ENCODE peak calls at places on chromosome 19, in six cellular contexts. S is AG04450, O is ascending aorta, E is body of pancreas, L is kidney epithelial cell, N is esophagus squamous epithelium. K is an unnamed sample.

GRCh38 chr19:917323-918151 is at the start of gene KISS1R:
- DNase-seq in S (no peak), O (peak; percentile 75), E (peak; percentile 42), L (no peak), N (no peak), K (no peak)

GRCh38 chr19:12996542-12997094 is 1.3 kb downstream of the NFIX start:
- DNase-seq in S (no peak), O (peak; percentile 70), E (peak; percentile 55), L (no peak), N (no peak), K (no peak)

GRCh38 chr19:38686530-38686888 is 39.1 kb downstream of the ACTN4 start:
- DNase-seq in S (no peak), O (no peak), E (no peak), L (no peak), N (no peak), K (no peak)

GRCh38 chr19:52638601-52639000 is 446 bp upstream of the ZNF83 start:
- DNase-seq in S (peak; percentile 30), O (peak; percentile 73), E (peak; percentile 18), L (no peak), N (no peak), K (no peak)

GRCh38 chr19:887072-887471 is 5.9 kb downstream of the MED16 start:
- DNase-seq in S (peak; percentile 36), O (no peak), E (peak; percentile 48), L (no peak), N (no peak), K (peak; percentile 63)

GRCh38 chr19:14147797-14148605 is 11.6 kb upstream of the ASF1B start:
- DNase-seq in S (peak; percentile 15), O (peak; percentile 82), E (peak; percentile 67), L (peak; percentile 7), N (no peak), K (peak; percentile 78)

GRCh38 chr19:21758296-21758695 is 9.1 kb downstream of the ZNF100 start:
- DNase-seq in S (no peak), O (no peak), E (no peak), L (no peak), N (no peak), K (no peak)

GRCh38 chr19:46896076-46896794 is 35.4 kb downstream of the ARHGAP35 start:
- DNase-seq in S (no peak), O (no peak), E (no peak), L (no peak), N (no peak), K (no peak)

GRCh38 chr19:17281391-17282304 is at the start of gene ANKLE1:
- DNase-seq in S (no peak), O (no peak), E (no peak), L (no peak), N (no peak), K (no peak)

DNA sequence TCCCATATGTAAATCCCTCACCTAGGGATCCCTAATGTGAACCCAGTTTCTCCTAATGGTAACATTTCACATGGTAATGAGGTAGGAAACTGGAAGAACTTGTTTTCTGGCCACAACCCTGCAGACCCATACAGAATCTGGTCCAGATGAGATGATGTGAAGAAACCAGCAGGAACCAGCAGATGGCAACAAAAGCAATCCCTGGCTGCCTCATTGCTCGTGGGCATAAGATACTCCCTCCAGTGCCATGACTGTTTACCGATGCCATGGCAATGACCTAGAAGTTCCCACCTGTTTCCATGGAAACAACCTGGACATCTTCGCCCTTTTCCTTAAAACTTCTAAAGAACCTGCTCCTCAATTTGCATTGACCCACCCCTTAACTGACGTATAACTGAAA is 1.4 kb upstream of the CD209 start:
- DNase-seq in S (no peak), O (no peak), E (no peak), L (no peak), N (no peak), K (peak; percentile 38)
- TF ChIP-seq CTCF in S (peak; percentile 12), O (no peak), E (no peak), L (no peak), N (no peak), K (no peak)

GRCh38 chr19:28703400-28703956 is 509.5 kb downstream of the UQCRFS1 start:
- DNase-seq in S (no peak), O (no peak), E (no peak), L (no peak), N (no peak), K (no peak)

GRCh38 chr19:28701491-28701890 is 511.5 kb downstream of the UQCRFS1 start:
- DNase-seq in S (no peak), O (no peak), E (no peak), L (no peak), N (no peak), K (peak; percentile 70)

GRCh38 chr19:28706693-28707092 is 506.3 kb downstream of the UQCRFS1 start:
- DNase-seq in S (no peak), O (no peak), E (no peak), L (no peak), N (no peak), K (peak; percentile 40)

GRCh38 chr19:28700176-28700575 is 512.8 kb downstream of the UQCRFS1 start:
- DNase-seq in S (no peak), O (no peak), E (no peak), L (no peak), N (no peak), K (peak; percentile 2)

GRCh38 chr19:28705008-28705407 is 507.9 kb downstream of the UQCRFS1 start:
- DNase-seq in S (peak; percentile 21), O (no peak), E (peak; percentile 17), L (peak; percentile 69), N (no peak), K (peak; percentile 74)
- TF ChIP-seq CTCF in S (peak; percentile 54), O (no peak), E (no peak), L (peak; percentile 70), N (no peak), K (peak; percentile 67)

DNA sequence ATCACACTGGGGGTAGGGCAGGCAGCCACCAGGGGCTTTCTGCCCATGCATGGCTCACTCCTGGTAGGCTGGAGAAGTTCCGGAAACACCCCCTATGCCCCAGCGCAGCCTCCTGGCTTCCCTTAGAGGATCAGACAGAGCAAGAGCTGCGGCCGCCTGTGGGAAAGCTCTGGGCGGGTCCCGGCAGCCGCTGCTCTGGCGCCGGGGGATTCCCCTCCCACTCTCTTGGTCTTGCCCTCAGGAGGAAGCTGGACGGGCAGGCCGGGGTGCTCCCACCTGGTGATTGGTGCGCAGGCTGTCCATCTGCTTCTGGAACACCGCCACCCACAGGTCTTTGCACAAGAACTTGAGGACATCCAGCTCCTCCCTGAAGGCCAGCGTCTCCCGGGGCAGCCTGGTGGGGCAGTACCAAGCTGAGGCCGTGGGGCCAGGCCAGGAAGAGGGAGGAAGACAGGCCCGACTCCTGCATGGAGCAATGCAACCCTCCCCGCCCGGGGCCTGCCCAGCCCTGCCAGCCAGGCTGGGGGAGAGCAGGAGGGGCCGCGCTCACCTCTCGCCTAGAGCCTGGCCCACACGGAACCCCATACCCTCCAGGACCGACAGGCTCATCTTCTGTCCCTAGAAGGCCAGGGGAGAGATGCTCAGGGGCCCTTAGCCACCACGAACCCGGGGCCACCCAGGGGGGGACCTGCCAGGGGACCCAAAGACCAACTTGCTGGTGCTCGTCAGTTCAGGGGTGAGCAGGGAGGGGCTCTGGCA is 4.0 kb upstream of the NKPD1 start:
- DNase-seq in S (no peak), O (no peak), E (peak; percentile 56), L (peak; percentile 63), N (no peak), K (peak; percentile 67)
- TF ChIP-seq CTCF in S (no peak), O (no peak), E (no peak), L (peak; percentile 29), N (no peak), K (no peak)

DNA sequence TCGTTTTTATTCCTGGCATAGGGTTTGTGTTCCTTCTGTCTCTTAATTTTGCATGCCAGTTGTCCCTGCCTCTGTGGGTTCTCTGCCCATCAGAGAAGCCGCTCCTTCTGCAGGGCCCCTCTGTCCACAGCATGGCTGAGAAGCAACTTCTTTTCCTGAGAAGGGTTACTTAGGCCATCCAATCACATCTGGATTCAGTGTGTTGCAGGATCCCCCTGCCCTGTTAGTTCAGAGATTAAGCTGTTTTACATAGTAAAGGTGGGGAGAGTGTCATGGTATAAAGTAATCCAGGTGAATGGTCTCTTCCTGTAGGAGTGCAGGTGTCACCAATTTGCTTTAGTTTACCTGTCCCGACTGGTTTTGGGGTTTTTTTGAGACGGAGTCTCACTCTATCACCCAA is 22.9 kb upstream of the GARRE1 start:
- DNase-seq in S (no peak), O (no peak), E (no peak), L (no peak), N (no peak), K (no peak)
- TF ChIP-seq CTCF in S (no peak), O (no peak), E (no peak), L (no peak), N (no peak), K (no peak)

DNA sequence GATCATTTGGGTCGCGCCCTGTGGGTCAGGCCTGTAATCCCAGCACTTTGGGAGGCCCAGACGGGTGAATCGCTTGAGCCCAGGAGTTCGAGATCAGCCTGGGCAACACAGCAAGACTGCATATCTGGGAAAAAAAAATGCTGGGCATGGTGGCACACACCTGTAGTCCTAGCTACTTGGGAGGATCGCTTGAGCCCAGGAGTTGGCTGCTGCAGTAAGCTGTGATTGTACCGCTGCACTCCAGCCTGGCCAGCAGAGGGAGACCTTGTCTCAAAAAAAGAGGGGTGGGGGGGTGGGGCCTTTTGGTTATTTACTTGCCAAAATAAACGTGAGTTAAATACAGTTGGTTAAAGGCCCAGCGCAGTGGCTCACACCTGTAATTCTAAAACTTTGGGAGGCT is 9.8 kb upstream of the ZNF544 start:
- DNase-seq in S (no peak), O (no peak), E (no peak), L (no peak), N (no peak), K (peak; percentile 48)
- TF ChIP-seq CTCF in S (no peak), O (no peak), E (no peak), L (peak; percentile 16), N (no peak), K (peak; percentile 23)

GRCh38 chr19:2477732-2478191 is 1.8 kb downstream of the GADD45B start:
- DNase-seq in S (no peak), O (no peak), E (no peak), L (no peak), N (no peak), K (peak; percentile 59)

GRCh38 chr19:2481466-2481865 is 5.5 kb downstream of the GADD45B start:
- DNase-seq in S (no peak), O (peak; percentile 80), E (no peak), L (no peak), N (no peak), K (no peak)

GRCh38 chr19:2478324-2478755 is 2.4 kb downstream of the GADD45B start:
- DNase-seq in S (no peak), O (peak; percentile 85), E (peak; percentile 89), L (no peak), N (no peak), K (peak; percentile 85)

GRCh38 chr19:2478756-2479555 is 3.0 kb downstream of the GADD45B start:
- DNase-seq in S (no peak), O (peak; percentile 88), E (peak; percentile 87), L (no peak), N (no peak), K (peak; percentile 87)

GRCh38 chr19:2479556-2480194 is 3.7 kb downstream of the GADD45B start:
- DNase-seq in S (no peak), O (no peak), E (no peak), L (no peak), N (no peak), K (peak; percentile 72)
- TF ChIP-seq CTCF in S (no peak), O (no peak), E (no peak), L (peak; percentile 59), N (no peak), K (no peak)

DNA sequence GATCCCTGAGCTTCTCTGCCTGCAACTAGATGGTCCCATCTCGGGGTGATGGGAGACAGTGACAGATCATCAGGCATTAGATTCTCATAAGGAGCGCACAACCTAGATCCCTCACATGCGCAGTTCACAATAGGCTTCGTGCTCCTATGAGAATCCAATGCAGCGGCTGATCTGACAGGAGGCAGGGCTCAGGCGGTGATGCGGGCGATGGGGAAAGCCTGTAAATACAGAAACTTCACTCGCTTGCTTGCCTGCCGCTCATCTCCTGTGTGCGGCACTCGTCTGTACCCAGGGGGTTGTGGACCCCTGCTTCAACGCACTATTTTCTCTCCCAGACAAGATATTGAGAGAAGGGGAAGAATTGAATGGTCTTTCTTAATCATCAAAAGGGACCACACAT is 473.9 kb downstream of the ZNF536 start:
- DNase-seq in S (no peak), O (no peak), E (no peak), L (no peak), N (no peak), K (no peak)
- TF ChIP-seq CTCF in S (no peak), O (no peak), E (no peak), L (no peak), N (no peak), K (no peak)